ENCODE peak calls at places on chromosome 6, in nine cellular contexts. One of them, this sample, is unnamed. For H3K9me3 and H3K4me1, the result is how much of the 10 kb centered on the place peaks cover.

GRCh38 chr6:157859775-157860504 is 36.9 kb downstream of the SNX9 start:
- DNase-seq in Panc1: no peak
- DNase-seq in PC-9: no peak
- DNase-seq in CD8-positive, alpha-beta T cell: no peak
- DNase-seq in right lobe of liver: no peak
- DNase-seq in upper lobe of right lung: no peak
- DNase-seq in gastrocnemius medialis: no peak
- DNase-seq in pancreas: no peak
- DNase-seq in heart right ventricle: no peak
- DNase-seq in this sample: no peak

GRCh38 chr6:25652007-25652515 is at the start of gene SCGN:
- DNase-seq in Panc1: no peak
- DNase-seq in PC-9: no peak
- DNase-seq in CD8-positive, alpha-beta T cell: no peak
- DNase-seq in right lobe of liver: peak
- DNase-seq in upper lobe of right lung: peak
- DNase-seq in gastrocnemius medialis: peak
- DNase-seq in pancreas: peak
- DNase-seq in heart right ventricle: peak
- DNase-seq in this sample: no peak

GRCh38 chr6:160348209-160348551 is at the start of gene SLC22A3:
- DNase-seq in Panc1: no peak
- DNase-seq in PC-9: no peak
- DNase-seq in CD8-positive, alpha-beta T cell: no peak
- DNase-seq in right lobe of liver: peak
- DNase-seq in upper lobe of right lung: peak
- DNase-seq in gastrocnemius medialis: peak
- DNase-seq in pancreas: peak
- DNase-seq in heart right ventricle: no peak
- DNase-seq in this sample: no peak

GRCh38 chr6:11971154-11971553 is 41.0 kb upstream of the HIVEP1 start:
- DNase-seq in Panc1: no peak
- DNase-seq in PC-9: no peak
- DNase-seq in CD8-positive, alpha-beta T cell: no peak
- DNase-seq in right lobe of liver: no peak
- DNase-seq in upper lobe of right lung: no peak
- DNase-seq in gastrocnemius medialis: no peak
- DNase-seq in pancreas: no peak
- DNase-seq in heart right ventricle: no peak
- DNase-seq in this sample: no peak

GRCh38 chr6:122202576-122203137 is 196.8 kb upstream of the HSF2 start:
- DNase-seq in Panc1: no peak
- DNase-seq in PC-9: no peak
- DNase-seq in CD8-positive, alpha-beta T cell: no peak
- DNase-seq in right lobe of liver: no peak
- DNase-seq in upper lobe of right lung: no peak
- DNase-seq in gastrocnemius medialis: no peak
- DNase-seq in pancreas: no peak
- DNase-seq in heart right ventricle: no peak
- DNase-seq in this sample: no peak

GRCh38 chr6:119110601-119111548 is 32.4 kb upstream of the FAM184A start:
- DNase-seq in Panc1: peak
- DNase-seq in PC-9: peak
- DNase-seq in CD8-positive, alpha-beta T cell: no peak
- DNase-seq in right lobe of liver: no peak
- DNase-seq in upper lobe of right lung: no peak
- DNase-seq in gastrocnemius medialis: no peak
- DNase-seq in pancreas: peak
- DNase-seq in heart right ventricle: peak
- DNase-seq in this sample: no peak

GRCh38 chr6:139872635-139873034 is 498.2 kb upstream of the CITED2 start:
- DNase-seq in Panc1: no peak
- DNase-seq in PC-9: no peak
- DNase-seq in CD8-positive, alpha-beta T cell: no peak
- DNase-seq in right lobe of liver: no peak
- DNase-seq in upper lobe of right lung: no peak
- DNase-seq in gastrocnemius medialis: no peak
- DNase-seq in pancreas: no peak
- DNase-seq in heart right ventricle: no peak
- DNase-seq in this sample: no peak

GRCh38 chr6:64170326-64170725 is 534.7 kb downstream of the PHF3 start:
- DNase-seq in Panc1: no peak
- DNase-seq in PC-9: no peak
- DNase-seq in CD8-positive, alpha-beta T cell: no peak
- DNase-seq in right lobe of liver: no peak
- DNase-seq in upper lobe of right lung: no peak
- DNase-seq in gastrocnemius medialis: no peak
- DNase-seq in pancreas: no peak
- DNase-seq in heart right ventricle: no peak
- DNase-seq in this sample: no peak

GRCh38 chr6:161748535-161749386 is 474.9 kb upstream of the AGPAT4 start:
- DNase-seq in Panc1: no peak
- DNase-seq in PC-9: peak
- DNase-seq in CD8-positive, alpha-beta T cell: no peak
- DNase-seq in right lobe of liver: peak
- DNase-seq in upper lobe of right lung: no peak
- DNase-seq in gastrocnemius medialis: no peak
- DNase-seq in pancreas: peak
- DNase-seq in heart right ventricle: peak
- DNase-seq in this sample: no peak

GRCh38 chr6:51743999-51744398 is 343.4 kb downstream of the PKHD1 start:
- DNase-seq in Panc1: no peak
- DNase-seq in PC-9: no peak
- DNase-seq in CD8-positive, alpha-beta T cell: no peak
- DNase-seq in right lobe of liver: no peak
- DNase-seq in upper lobe of right lung: no peak
- DNase-seq in gastrocnemius medialis: no peak
- DNase-seq in pancreas: no peak
- DNase-seq in heart right ventricle: no peak
- DNase-seq in this sample: no peak

DNA sequence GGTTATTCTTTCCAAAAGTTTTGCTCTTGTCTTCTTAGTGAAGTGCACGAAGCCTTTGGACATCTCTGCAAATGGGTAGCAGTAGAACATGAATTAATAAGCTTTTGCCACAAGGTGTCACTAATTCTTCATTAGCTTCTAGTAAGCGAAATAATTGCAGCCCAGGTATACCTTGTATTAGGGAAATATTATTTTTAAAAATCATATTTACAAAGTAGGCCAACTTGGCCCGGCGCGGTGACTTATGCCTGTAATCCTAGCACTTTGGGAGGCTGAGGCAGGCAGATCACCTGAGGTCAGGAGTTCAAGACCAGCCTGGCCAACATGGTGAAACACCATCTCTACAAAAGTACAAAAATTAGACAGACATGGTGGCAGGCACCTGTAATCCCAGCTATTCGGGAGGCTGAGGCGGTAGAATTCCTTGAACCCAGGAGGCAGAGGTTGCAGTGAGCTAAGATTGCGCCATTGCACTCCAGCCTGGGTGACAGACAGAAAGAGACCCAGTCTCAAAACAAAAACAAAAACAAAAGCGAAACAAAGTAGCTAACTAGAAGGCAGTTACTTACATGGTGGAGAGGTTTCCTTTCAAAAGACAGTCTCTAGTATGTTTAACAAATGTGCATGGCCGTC is 8.8 kb upstream of the RSPH3 start:
- DNase-seq in Panc1: peak
- DNase-seq in PC-9: no peak
- DNase-seq in CD8-positive, alpha-beta T cell: no peak
- DNase-seq in right lobe of liver: no peak
- DNase-seq in upper lobe of right lung: no peak
- DNase-seq in gastrocnemius medialis: no peak
- DNase-seq in pancreas: no peak
- DNase-seq in heart right ventricle: no peak
- DNase-seq in this sample: no peak
- TF ChIP-seq CTCF in Panc1: peak
- TF ChIP-seq CTCF in PC-9: peak
- TF ChIP-seq CTCF in CD8-positive, alpha-beta T cell: peak
- TF ChIP-seq CTCF in right lobe of liver: peak
- TF ChIP-seq CTCF in upper lobe of right lung: peak
- TF ChIP-seq CTCF in gastrocnemius medialis: no peak
- TF ChIP-seq CTCF in pancreas: peak
- TF ChIP-seq CTCF in heart right ventricle: peak
- TF ChIP-seq CTCF in this sample: peak

DNA sequence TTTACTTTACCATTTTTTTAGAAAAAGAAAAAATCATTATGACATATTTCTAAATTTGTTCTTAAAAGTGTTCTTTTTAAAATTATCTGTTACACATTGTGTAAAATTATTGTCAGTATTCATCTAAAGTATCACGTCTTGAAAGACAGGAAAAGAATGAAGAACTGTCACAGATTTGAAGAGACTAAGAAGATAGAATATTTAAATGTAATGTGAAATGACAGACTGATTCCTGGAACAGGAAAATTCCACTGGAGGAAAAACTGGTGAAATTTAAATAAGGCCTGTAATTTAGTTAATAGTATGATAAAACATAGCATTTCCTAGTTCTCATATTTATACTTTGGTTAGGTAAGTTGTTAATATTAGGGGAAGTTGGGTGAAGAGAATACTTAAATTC is 52.8 kb upstream of the RUNX2 start:
- DNase-seq in Panc1: no peak
- DNase-seq in PC-9: no peak
- DNase-seq in CD8-positive, alpha-beta T cell: no peak
- DNase-seq in right lobe of liver: no peak
- DNase-seq in upper lobe of right lung: no peak
- DNase-seq in gastrocnemius medialis: no peak
- DNase-seq in pancreas: no peak
- DNase-seq in heart right ventricle: no peak
- DNase-seq in this sample: no peak
- H3K9me3 ChIP-seq in Panc1: under half
- H3K9me3 ChIP-seq in PC-9: under half
- H3K9me3 ChIP-seq in CD8-positive, alpha-beta T cell: under half
- H3K9me3 ChIP-seq in right lobe of liver: under half
- H3K9me3 ChIP-seq in upper lobe of right lung: under half
- H3K9me3 ChIP-seq in gastrocnemius medialis: under half
- H3K9me3 ChIP-seq in pancreas: under half
- H3K9me3 ChIP-seq in heart right ventricle: under half
- H3K9me3 ChIP-seq in this sample: under half

GRCh38 chr6:43724914-43725642 is 37.5 kb upstream of the MRPS18A start:
- DNase-seq in Panc1: no peak
- DNase-seq in PC-9: peak
- DNase-seq in CD8-positive, alpha-beta T cell: peak
- DNase-seq in right lobe of liver: peak
- DNase-seq in upper lobe of right lung: peak
- DNase-seq in gastrocnemius medialis: peak
- DNase-seq in pancreas: peak
- DNase-seq in heart right ventricle: peak
- DNase-seq in this sample: peak
- H3K4me1 ChIP-seq in Panc1: under half
- H3K4me1 ChIP-seq in PC-9: under half
- H3K4me1 ChIP-seq in CD8-positive, alpha-beta T cell: under half
- H3K4me1 ChIP-seq in right lobe of liver: under half
- H3K4me1 ChIP-seq in upper lobe of right lung: under half
- H3K4me1 ChIP-seq in gastrocnemius medialis: under half
- H3K4me1 ChIP-seq in pancreas: under half
- H3K4me1 ChIP-seq in heart right ventricle: under half
- H3K4me1 ChIP-seq in this sample: under half

DNA sequence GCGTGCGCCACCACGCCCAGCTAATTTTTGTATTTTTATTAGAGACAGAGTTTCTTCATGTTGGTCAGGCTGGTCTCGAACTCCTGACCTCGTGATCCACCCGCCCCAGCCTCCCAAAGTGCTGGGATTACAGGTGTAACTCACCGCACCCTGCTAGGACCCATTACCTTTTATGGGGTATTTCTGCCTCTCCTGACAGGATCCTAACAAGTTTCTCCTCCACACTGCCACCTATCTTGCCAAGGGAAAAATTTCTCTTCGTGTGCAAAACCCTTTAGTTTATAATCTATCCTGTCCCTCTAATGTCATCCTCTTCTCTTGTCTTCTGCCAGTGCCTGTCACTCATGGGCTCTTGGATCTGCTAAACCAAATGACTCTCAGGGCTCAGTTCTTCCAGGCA is 1.9 kb downstream of the STMND1 start:
- DNase-seq in Panc1: no peak
- DNase-seq in PC-9: no peak
- DNase-seq in CD8-positive, alpha-beta T cell: no peak
- DNase-seq in right lobe of liver: no peak
- DNase-seq in upper lobe of right lung: no peak
- DNase-seq in gastrocnemius medialis: no peak
- DNase-seq in pancreas: no peak
- DNase-seq in heart right ventricle: no peak
- DNase-seq in this sample: no peak
- TF ChIP-seq CTCF in Panc1: peak
- TF ChIP-seq CTCF in PC-9: peak
- TF ChIP-seq CTCF in CD8-positive, alpha-beta T cell: no peak
- TF ChIP-seq CTCF in right lobe of liver: peak
- TF ChIP-seq CTCF in upper lobe of right lung: no peak
- TF ChIP-seq CTCF in gastrocnemius medialis: no peak
- TF ChIP-seq CTCF in pancreas: no peak
- TF ChIP-seq CTCF in heart right ventricle: no peak
- TF ChIP-seq CTCF in this sample: peak

GRCh38 chr6:28323813-28324424 is 12.0 kb downstream of the ZSCAN31 start:
- DNase-seq in Panc1: no peak
- DNase-seq in PC-9: no peak
- DNase-seq in CD8-positive, alpha-beta T cell: no peak
- DNase-seq in right lobe of liver: no peak
- DNase-seq in upper lobe of right lung: no peak
- DNase-seq in gastrocnemius medialis: no peak
- DNase-seq in pancreas: no peak
- DNase-seq in heart right ventricle: no peak
- DNase-seq in this sample: no peak

GRCh38 chr6:28326371-28326948 is 9.5 kb downstream of the ZSCAN31 start:
- DNase-seq in Panc1: no peak
- DNase-seq in PC-9: no peak
- DNase-seq in CD8-positive, alpha-beta T cell: no peak
- DNase-seq in right lobe of liver: no peak
- DNase-seq in upper lobe of right lung: no peak
- DNase-seq in gastrocnemius medialis: no peak
- DNase-seq in pancreas: no peak
- DNase-seq in heart right ventricle: no peak
- DNase-seq in this sample: no peak

DNA sequence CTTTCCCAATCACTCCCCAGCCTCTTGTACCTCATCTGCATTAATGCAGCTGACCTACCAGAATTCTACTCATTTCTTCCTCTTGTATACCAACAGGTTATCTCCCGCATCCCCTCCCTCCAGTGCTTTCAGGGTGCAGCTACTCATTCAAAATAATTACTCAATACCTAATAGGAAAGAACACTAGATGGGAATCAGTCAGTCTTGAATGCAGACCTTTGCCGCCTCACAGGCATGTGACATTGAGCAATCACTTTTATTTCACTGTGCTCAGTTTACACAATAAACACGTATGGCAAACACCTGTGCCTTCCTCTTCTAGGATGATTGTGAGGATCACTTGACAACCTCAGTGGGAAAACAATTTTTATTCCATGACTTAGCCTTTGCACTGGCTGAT is 13.3 kb downstream of the ZSCAN31 start:
- DNase-seq in Panc1: no peak
- DNase-seq in PC-9: no peak
- DNase-seq in CD8-positive, alpha-beta T cell: no peak
- DNase-seq in right lobe of liver: no peak
- DNase-seq in upper lobe of right lung: no peak
- DNase-seq in gastrocnemius medialis: no peak
- DNase-seq in pancreas: no peak
- DNase-seq in heart right ventricle: no peak
- DNase-seq in this sample: no peak
- H3K9me3 ChIP-seq in Panc1: under half
- H3K9me3 ChIP-seq in PC-9: under half
- H3K9me3 ChIP-seq in CD8-positive, alpha-beta T cell: under half
- H3K9me3 ChIP-seq in right lobe of liver: under half
- H3K9me3 ChIP-seq in upper lobe of right lung: under half
- H3K9me3 ChIP-seq in gastrocnemius medialis: under half
- H3K9me3 ChIP-seq in pancreas: under half
- H3K9me3 ChIP-seq in heart right ventricle: half or more
- H3K9me3 ChIP-seq in this sample: under half